ENCODE peak calls at places on chromosomes 11 and 22, in ten cellular contexts. One of them, this sample, is unnamed. For H3K27me3, the result is how much of the 10 kb centered on the place peaks cover.

GRCh38 chr22:43643362-43643761 is 168.7 kb downstream of the EFCAB6 start:
- DNase-seq in breast epithelium: peak
- DNase-seq in vagina: peak
- DNase-seq in SK-N-SH: no peak
- DNase-seq in HepG2: no peak
- DNase-seq in transverse colon: no peak
- DNase-seq in stomach: no peak
- DNase-seq in HCT116: no peak
- DNase-seq in spleen: no peak
- DNase-seq in endothelial cell of umbilical vein: no peak
- DNase-seq in this sample: no peak

GRCh38 chr11:77270921-77271320 is 30.6 kb downstream of the GDPD4 start:
- DNase-seq in breast epithelium: no peak
- DNase-seq in vagina: no peak
- DNase-seq in SK-N-SH: no peak
- DNase-seq in HepG2: no peak
- DNase-seq in transverse colon: no peak
- DNase-seq in stomach: no peak
- DNase-seq in HCT116: no peak
- DNase-seq in spleen: no peak
- DNase-seq in endothelial cell of umbilical vein: no peak
- DNase-seq in this sample: no peak

GRCh38 chr11:66363187-66363601 is 8.4 kb downstream of the SLC29A2 start:
- DNase-seq in breast epithelium: no peak
- DNase-seq in vagina: no peak
- DNase-seq in SK-N-SH: no peak
- DNase-seq in HepG2: no peak
- DNase-seq in transverse colon: no peak
- DNase-seq in stomach: peak
- DNase-seq in HCT116: no peak
- DNase-seq in spleen: peak
- DNase-seq in endothelial cell of umbilical vein: no peak
- DNase-seq in this sample: no peak

GRCh38 chr11:124538019-124538418 is 5.4 kb downstream of the OR8B12 start:
- DNase-seq in breast epithelium: peak
- DNase-seq in vagina: no peak
- DNase-seq in SK-N-SH: no peak
- DNase-seq in HepG2: no peak
- DNase-seq in transverse colon: no peak
- DNase-seq in stomach: no peak
- DNase-seq in HCT116: no peak
- DNase-seq in spleen: no peak
- DNase-seq in endothelial cell of umbilical vein: no peak
- DNase-seq in this sample: no peak

GRCh38 chr11:71977743-71978418 is 20.8 kb upstream of the IL18BP start:
- DNase-seq in breast epithelium: no peak
- DNase-seq in vagina: no peak
- DNase-seq in SK-N-SH: peak
- DNase-seq in HepG2: peak
- DNase-seq in transverse colon: peak
- DNase-seq in stomach: peak
- DNase-seq in HCT116: peak
- DNase-seq in spleen: no peak
- DNase-seq in endothelial cell of umbilical vein: peak
- DNase-seq in this sample: peak

GRCh38 chr11:68036717-68037239 is 2.0 kb upstream of the TCIRG1 start:
- DNase-seq in breast epithelium: peak
- DNase-seq in vagina: no peak
- DNase-seq in SK-N-SH: no peak
- DNase-seq in HepG2: no peak
- DNase-seq in transverse colon: peak
- DNase-seq in stomach: peak
- DNase-seq in HCT116: no peak
- DNase-seq in spleen: peak
- DNase-seq in endothelial cell of umbilical vein: no peak
- DNase-seq in this sample: peak

GRCh38 chr11:73184953-73185671 is 33.0 kb upstream of the P2RY2 start:
- DNase-seq in breast epithelium: no peak
- DNase-seq in vagina: no peak
- DNase-seq in SK-N-SH: peak
- DNase-seq in HepG2: peak
- DNase-seq in transverse colon: peak
- DNase-seq in stomach: peak
- DNase-seq in HCT116: peak
- DNase-seq in spleen: peak
- DNase-seq in endothelial cell of umbilical vein: peak
- DNase-seq in this sample: peak

GRCh38 chr11:29279716-29280115 is 737.1 kb downstream of the KCNA4 start:
- DNase-seq in breast epithelium: no peak
- DNase-seq in vagina: no peak
- DNase-seq in SK-N-SH: no peak
- DNase-seq in HepG2: no peak
- DNase-seq in transverse colon: no peak
- DNase-seq in stomach: no peak
- DNase-seq in HCT116: no peak
- DNase-seq in spleen: no peak
- DNase-seq in endothelial cell of umbilical vein: no peak
- DNase-seq in this sample: no peak

DNA sequence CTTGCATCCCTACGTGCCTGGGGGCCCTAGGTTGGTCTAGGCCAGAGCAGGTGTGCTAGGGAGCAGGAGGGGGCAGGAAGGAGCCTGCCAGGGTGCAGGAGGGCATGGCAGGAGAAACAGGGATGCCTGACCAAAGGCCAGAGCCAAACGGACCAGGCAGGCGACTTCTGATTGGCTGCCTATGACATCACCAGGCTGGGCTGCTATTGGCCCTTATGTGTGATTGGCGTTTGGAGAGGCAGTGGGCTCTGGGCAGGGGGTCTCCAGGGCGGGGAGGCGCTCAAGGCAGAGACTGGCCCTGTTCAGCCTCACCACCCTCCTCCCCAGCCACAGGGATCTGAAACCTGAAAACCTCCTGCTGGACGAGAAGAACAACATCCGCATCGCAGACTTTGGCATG is 44.4 kb downstream of the MOB2 start:
- DNase-seq in breast epithelium: no peak
- DNase-seq in vagina: no peak
- DNase-seq in SK-N-SH: peak
- DNase-seq in HepG2: no peak
- DNase-seq in transverse colon: no peak
- DNase-seq in stomach: no peak
- DNase-seq in HCT116: no peak
- DNase-seq in spleen: no peak
- DNase-seq in endothelial cell of umbilical vein: no peak
- DNase-seq in this sample: no peak
- H3K27me3 ChIP-seq in breast epithelium: under half
- H3K27me3 ChIP-seq in vagina: under half
- H3K27me3 ChIP-seq in SK-N-SH: under half
- H3K27me3 ChIP-seq in HepG2: under half
- H3K27me3 ChIP-seq in transverse colon: under half
- H3K27me3 ChIP-seq in stomach: half or more
- H3K27me3 ChIP-seq in HCT116: under half
- H3K27me3 ChIP-seq in spleen: under half
- H3K27me3 ChIP-seq in endothelial cell of umbilical vein: under half
- H3K27me3 ChIP-seq in this sample: under half

GRCh38 chr22:38317237-38317994 is at the start of gene CSNK1E:
- DNase-seq in breast epithelium: peak
- DNase-seq in vagina: no peak
- DNase-seq in SK-N-SH: peak
- DNase-seq in HepG2: no peak
- DNase-seq in transverse colon: peak
- DNase-seq in stomach: peak
- DNase-seq in HCT116: no peak
- DNase-seq in spleen: peak
- DNase-seq in endothelial cell of umbilical vein: peak
- DNase-seq in this sample: peak

GRCh38 chr22:38317995-38318715 is 922 bp upstream of the CSNK1E start:
- DNase-seq in breast epithelium: peak
- DNase-seq in vagina: no peak
- DNase-seq in SK-N-SH: no peak
- DNase-seq in HepG2: peak
- DNase-seq in transverse colon: peak
- DNase-seq in stomach: peak
- DNase-seq in HCT116: peak
- DNase-seq in spleen: no peak
- DNase-seq in endothelial cell of umbilical vein: peak
- DNase-seq in this sample: peak

GRCh38 chr22:38314992-38315800 is 2.0 kb downstream of the CSNK1E start:
- DNase-seq in breast epithelium: no peak
- DNase-seq in vagina: no peak
- DNase-seq in SK-N-SH: no peak
- DNase-seq in HepG2: no peak
- DNase-seq in transverse colon: peak
- DNase-seq in stomach: peak
- DNase-seq in HCT116: no peak
- DNase-seq in spleen: peak
- DNase-seq in endothelial cell of umbilical vein: peak
- DNase-seq in this sample: no peak

GRCh38 chr22:38315801-38316339 is 1.4 kb downstream of the CSNK1E start:
- DNase-seq in breast epithelium: no peak
- DNase-seq in vagina: no peak
- DNase-seq in SK-N-SH: no peak
- DNase-seq in HepG2: no peak
- DNase-seq in transverse colon: no peak
- DNase-seq in stomach: no peak
- DNase-seq in HCT116: no peak
- DNase-seq in spleen: peak
- DNase-seq in endothelial cell of umbilical vein: no peak
- DNase-seq in this sample: no peak

DNA sequence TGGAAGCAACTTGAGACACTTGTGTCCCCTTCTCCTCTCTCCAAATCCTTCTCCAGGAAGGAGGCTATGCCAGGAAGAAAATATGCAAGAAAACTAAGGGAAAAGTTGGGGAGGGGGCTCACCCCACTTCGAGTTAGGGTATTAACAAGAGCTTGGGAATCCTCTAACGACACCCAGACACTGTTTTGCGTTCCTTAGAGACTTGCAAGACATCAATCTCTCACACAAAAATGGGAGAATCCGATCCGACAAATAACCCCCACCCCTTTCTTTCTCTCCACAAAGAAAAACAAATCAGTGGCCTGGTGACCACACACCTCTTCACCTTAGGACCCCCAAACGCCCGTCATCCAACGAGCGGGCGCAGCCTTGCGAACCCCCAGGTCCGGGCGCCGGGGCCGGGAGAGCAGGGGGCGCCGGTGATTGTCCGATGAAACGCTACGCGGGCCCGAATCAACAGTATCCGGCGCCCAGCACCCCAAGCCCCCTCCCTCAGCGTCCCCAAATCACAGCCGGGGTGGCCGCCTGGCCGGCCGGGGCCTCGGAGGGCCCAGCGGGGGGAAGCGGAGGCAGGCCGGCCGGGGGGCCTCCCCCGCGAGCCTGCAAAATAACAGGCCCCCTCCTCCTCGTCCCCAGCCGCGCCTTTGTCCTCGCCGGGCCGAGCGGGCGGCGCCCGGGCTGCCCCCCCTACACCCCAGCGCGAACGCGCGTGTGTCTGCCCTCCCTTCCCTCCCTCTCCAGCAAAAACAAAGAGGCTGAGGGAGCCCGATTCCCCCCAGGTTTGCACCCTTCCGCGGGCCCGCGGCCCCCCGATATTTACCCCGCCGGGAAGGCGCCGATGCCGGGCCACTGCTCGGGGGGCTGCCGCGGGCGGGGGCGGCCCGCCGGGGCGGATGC is 645 bp downstream of the CSNK1E start:
- DNase-seq in breast epithelium: peak
- DNase-seq in vagina: no peak
- DNase-seq in SK-N-SH: peak
- DNase-seq in HepG2: no peak
- DNase-seq in transverse colon: peak
- DNase-seq in stomach: peak
- DNase-seq in HCT116: no peak
- DNase-seq in spleen: peak
- DNase-seq in endothelial cell of umbilical vein: peak
- DNase-seq in this sample: peak
- TF ChIP-seq POLR2AphosphoS5 in breast epithelium: peak
- TF ChIP-seq POLR2AphosphoS5 in vagina: no peak
- TF ChIP-seq POLR2AphosphoS5 in SK-N-SH: no peak
- TF ChIP-seq POLR2AphosphoS5 in HepG2: no peak
- TF ChIP-seq POLR2AphosphoS5 in transverse colon: peak
- TF ChIP-seq POLR2AphosphoS5 in stomach: no peak
- TF ChIP-seq POLR2AphosphoS5 in HCT116: no peak
- TF ChIP-seq POLR2AphosphoS5 in spleen: no peak
- TF ChIP-seq POLR2AphosphoS5 in endothelial cell of umbilical vein: peak
- TF ChIP-seq POLR2AphosphoS5 in this sample: peak

GRCh38 chr11:35609656-35610055 is 8.6 kb upstream of the FJX1 start:
- DNase-seq in breast epithelium: no peak
- DNase-seq in vagina: no peak
- DNase-seq in SK-N-SH: no peak
- DNase-seq in HepG2: no peak
- DNase-seq in transverse colon: no peak
- DNase-seq in stomach: no peak
- DNase-seq in HCT116: no peak
- DNase-seq in spleen: no peak
- DNase-seq in endothelial cell of umbilical vein: no peak
- DNase-seq in this sample: no peak

GRCh38 chr11:35610636-35611035 is 7.6 kb upstream of the FJX1 start:
- DNase-seq in breast epithelium: no peak
- DNase-seq in vagina: no peak
- DNase-seq in SK-N-SH: no peak
- DNase-seq in HepG2: no peak
- DNase-seq in transverse colon: no peak
- DNase-seq in stomach: no peak
- DNase-seq in HCT116: no peak
- DNase-seq in spleen: no peak
- DNase-seq in endothelial cell of umbilical vein: no peak
- DNase-seq in this sample: no peak

GRCh38 chr11:35605691-35606090 is 12.6 kb upstream of the FJX1 start:
- DNase-seq in breast epithelium: peak
- DNase-seq in vagina: no peak
- DNase-seq in SK-N-SH: no peak
- DNase-seq in HepG2: no peak
- DNase-seq in transverse colon: no peak
- DNase-seq in stomach: no peak
- DNase-seq in HCT116: no peak
- DNase-seq in spleen: no peak
- DNase-seq in endothelial cell of umbilical vein: no peak
- DNase-seq in this sample: no peak

GRCh38 chr11:35602979-35603378 is 15.3 kb upstream of the FJX1 start:
- DNase-seq in breast epithelium: no peak
- DNase-seq in vagina: no peak
- DNase-seq in SK-N-SH: no peak
- DNase-seq in HepG2: no peak
- DNase-seq in transverse colon: no peak
- DNase-seq in stomach: no peak
- DNase-seq in HCT116: no peak
- DNase-seq in spleen: no peak
- DNase-seq in endothelial cell of umbilical vein: no peak
- DNase-seq in this sample: no peak

DNA sequence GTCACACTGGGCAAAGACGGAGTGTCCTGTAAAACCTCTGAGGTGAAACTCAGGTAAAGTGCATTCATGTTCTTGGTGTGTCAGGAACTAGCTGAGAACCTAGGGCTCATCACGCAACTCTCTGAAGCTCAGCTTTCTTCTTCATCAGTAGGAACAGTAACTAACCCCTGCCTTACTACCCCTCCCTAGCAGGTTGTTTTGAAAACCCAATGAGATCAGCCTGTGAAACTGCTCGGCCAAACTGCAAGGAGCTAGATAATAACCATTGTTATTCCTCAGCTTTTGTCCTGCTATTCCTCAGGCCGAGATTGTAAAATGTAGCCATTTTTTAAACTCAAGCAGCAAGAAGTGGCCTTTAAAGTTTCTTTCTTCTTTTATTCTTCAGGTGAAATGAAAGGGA is 9.8 kb upstream of the FJX1 start:
- DNase-seq in breast epithelium: no peak
- DNase-seq in vagina: no peak
- DNase-seq in SK-N-SH: no peak
- DNase-seq in HepG2: no peak
- DNase-seq in transverse colon: no peak
- DNase-seq in stomach: no peak
- DNase-seq in HCT116: no peak
- DNase-seq in spleen: no peak
- DNase-seq in endothelial cell of umbilical vein: no peak
- DNase-seq in this sample: no peak
- H3K27me3 ChIP-seq in breast epithelium: under half
- H3K27me3 ChIP-seq in vagina: under half
- H3K27me3 ChIP-seq in SK-N-SH: under half
- H3K27me3 ChIP-seq in HepG2: under half
- H3K27me3 ChIP-seq in transverse colon: under half
- H3K27me3 ChIP-seq in stomach: under half
- H3K27me3 ChIP-seq in HCT116: half or more
- H3K27me3 ChIP-seq in spleen: under half
- H3K27me3 ChIP-seq in endothelial cell of umbilical vein: half or more
- H3K27me3 ChIP-seq in this sample: under half

GRCh38 chr11:12149672-12150225 is 39.4 kb downstream of the MICAL2 start:
- DNase-seq in breast epithelium: no peak
- DNase-seq in vagina: no peak
- DNase-seq in SK-N-SH: no peak
- DNase-seq in HepG2: no peak
- DNase-seq in transverse colon: peak
- DNase-seq in stomach: no peak
- DNase-seq in HCT116: no peak
- DNase-seq in spleen: no peak
- DNase-seq in endothelial cell of umbilical vein: no peak
- DNase-seq in this sample: no peak
- TF ChIP-seq POLR2AphosphoS5 in breast epithelium: no peak
- TF ChIP-seq POLR2AphosphoS5 in vagina: no peak
- TF ChIP-seq POLR2AphosphoS5 in SK-N-SH: no peak
- TF ChIP-seq POLR2AphosphoS5 in HepG2: no peak
- TF ChIP-seq POLR2AphosphoS5 in transverse colon: no peak
- TF ChIP-seq POLR2AphosphoS5 in stomach: no peak
- TF ChIP-seq POLR2AphosphoS5 in HCT116: no peak
- TF ChIP-seq POLR2AphosphoS5 in spleen: no peak
- TF ChIP-seq POLR2AphosphoS5 in endothelial cell of umbilical vein: no peak
- TF ChIP-seq POLR2AphosphoS5 in this sample: no peak

This sample was measured in sigmoid colon.